ENCODE peak calls at places on chromosomes 12 and 14, in five cellular contexts. Y, Q, R, O and F are unnamed samples.

GRCh38 chr12:63846249-63846967 is 1.9 kb downstream of the SRGAP1 start:
- DNase-seq in Y (no peak), Q (no peak), R (no peak), O (no peak), F (no peak)

GRCh38 chr14:61474671-61475070 is 153.3 kb downstream of the PRKCH start:
- DNase-seq in Y (no peak), Q (no peak), R (no peak), O (no peak), F (no peak)

GRCh38 chr12:57524814-57525614 is 2.4 kb downstream of the MBD6 start:
- DNase-seq in Y (no peak), Q (no peak), R (no peak), O (no peak), F (no peak)

GRCh38 chr14:70709726-70710382 is 68.1 kb downstream of the TTC9 start:
- DNase-seq in Y (no peak), Q (no peak), R (no peak), O (no peak), F (no peak)

GRCh38 chr14:70008863-70009262 is 129.6 kb downstream of the SMOC1 start:
- DNase-seq in Y (no peak), Q (no peak), R (no peak), O (no peak), F (no peak)

GRCh38 chr14:75446447-75446846 is 18.6 kb downstream of the JDP2 start:
- DNase-seq in Y (no peak), Q (no peak), R (no peak), O (no peak), F (no peak)

GRCh38 chr12:123761841-123762714 is at the start of gene DNAH10:
- DNase-seq in Y (no peak), Q (peak; percentile 29), R (peak; percentile 57), O (no peak), F (peak; percentile 75)

GRCh38 chr14:81434230-81434629 is 34.1 kb upstream of the STON2 start:
- DNase-seq in Y (no peak), Q (no peak), R (no peak), O (no peak), F (no peak)

GRCh38 chr12:3130053-3130805 is 53.0 kb downstream of the TSPAN9 start:
- DNase-seq in Y (no peak), Q (peak; percentile 52), R (no peak), O (no peak), F (no peak)

GRCh38 chr12:104877107-104877705 is 80.9 kb downstream of the SLC41A2 start:
- DNase-seq in Y (no peak), Q (no peak), R (peak; percentile 33), O (no peak), F (no peak)

GRCh38 chr14:22668417-22668816 is 24.3 kb upstream of the OR6J1 start:
- DNase-seq in Y (no peak), Q (no peak), R (no peak), O (no peak), F (no peak)

GRCh38 chr14:49926803-49927202 is 33.9 kb downstream of the ARF6 start:
- DNase-seq in Y (no peak), Q (no peak), R (no peak), O (no peak), F (no peak)

GRCh38 chr14:23452237-23452636 is 16.8 kb upstream of the MYH7 start:
- DNase-seq in Y (no peak), Q (no peak), R (no peak), O (no peak), F (no peak)

GRCh38 chr14:103801459-103801858 is 45.9 kb downstream of the PPP1R13B start:
- DNase-seq in Y (no peak), Q (no peak), R (peak; percentile 22), O (no peak), F (no peak)

GRCh38 chr12:43206396-43206795 is 345.6 kb downstream of the ADAMTS20 start:
- DNase-seq in Y (no peak), Q (no peak), R (no peak), O (no peak), F (no peak)

GRCh38 chr14:90491221-90491867 is 94.5 kb downstream of the CALM1 start:
- DNase-seq in Y (no peak), Q (peak; percentile 51), R (peak; percentile 63), O (no peak), F (no peak)

GRCh38 chr12:123973552-123974341 is 732 bp downstream of the ZNF664 start:
- DNase-seq in Y (no peak), Q (peak; percentile 60), R (peak; percentile 37), O (no peak), F (peak; percentile 74)

GRCh38 chr12:94545937-94546771 is 86.5 kb upstream of the CEP83 start:
- DNase-seq in Y (no peak), Q (peak; percentile 35), R (peak; percentile 75), O (no peak), F (peak; percentile 46)

GRCh38 chr14:32711103-32711680 is 227.5 kb upstream of the NPAS3 start:
- DNase-seq in Y (no peak), Q (no peak), R (peak; percentile 27), O (no peak), F (no peak)

GRCh38 chr12:79644274-79645234 is 46.2 kb downstream of the PAWR start:
- DNase-seq in Y (no peak), Q (no peak), R (no peak), O (no peak), F (no peak)

GRCh38 chr12:47304161-47304560 is 224.4 kb upstream of the AMIGO2 start:
- DNase-seq in Y (no peak), Q (no peak), R (no peak), O (no peak), F (no peak)

GRCh38 chr14:61381589-61381988 is 60.2 kb downstream of the PRKCH start:
- DNase-seq in Y (no peak), Q (no peak), R (no peak), O (no peak), F (no peak)

GRCh38 chr14:23123419-23123818 is 4.4 kb upstream of the CEBPE start:
- DNase-seq in Y (no peak), Q (no peak), R (no peak), O (no peak), F (no peak)

GRCh38 chr12:39420043-39420442 is 22.9 kb downstream of the KIF21A start:
- DNase-seq in Y (no peak), Q (no peak), R (no peak), O (no peak), F (no peak)

GRCh38 chr14:33393895-33394405 is 455.3 kb downstream of the NPAS3 start:
- DNase-seq in Y (no peak), Q (no peak), R (no peak), O (no peak), F (no peak)

GRCh38 chr12:48356041-48356768 is 5.5 kb upstream of the ZNF641 start:
- DNase-seq in Y (no peak), Q (no peak), R (no peak), O (no peak), F (no peak)

GRCh38 chr14:72128629-72129028 is 196.4 kb downstream of the RGS6 start:
- DNase-seq in Y (no peak), Q (no peak), R (no peak), O (no peak), F (no peak)

GRCh38 chr12:84697141-84697540 is 215.5 kb downstream of the SLC6A15 start:
- DNase-seq in Y (no peak), Q (no peak), R (no peak), O (no peak), F (no peak)

GRCh38 chr14:23482814-23483128 is 13.3 kb downstream of the NGDN start:
- DNase-seq in Y (no peak), Q (no peak), R (no peak), O (no peak), F (no peak)

GRCh38 chr14:96748371-96748770 is 48.8 kb upstream of the VRK1 start:
- DNase-seq in Y (no peak), Q (no peak), R (no peak), O (no peak), F (no peak)

GRCh38 chr14:103662591-103662990 is 33.6 kb downstream of the KLC1 start:
- DNase-seq in Y (no peak), Q (no peak), R (no peak), O (no peak), F (no peak)

GRCh38 chr12:57268264-57268663 is 17.3 kb upstream of the STAC3 start:
- DNase-seq in Y (no peak), Q (no peak), R (no peak), O (no peak), F (no peak)

GRCh38 chr12:117580718-117581062 is 219.3 kb upstream of the NOS1 start:
- DNase-seq in Y (no peak), Q (no peak), R (no peak), O (no peak), F (no peak)

GRCh38 chr12:132226604-132227003 is 82.3 kb downstream of the NOC4L start:
- DNase-seq in Y (no peak), Q (no peak), R (no peak), O (no peak), F (no peak)

GRCh38 chr12:63826002-63826585 is 18.4 kb upstream of the SRGAP1 start:
- DNase-seq in Y (no peak), Q (no peak), R (peak; percentile 55), O (no peak), F (no peak)

GRCh38 chr12:93947486-93947885 is 200.9 kb upstream of the PLXNC1 start:
- DNase-seq in Y (no peak), Q (no peak), R (no peak), O (no peak), F (no peak)

GRCh38 chr12:1822699-1823098 is 2.3 kb downstream of the LRTM2 start:
- DNase-seq in Y (no peak), Q (no peak), R (no peak), O (no peak), F (no peak)

GRCh38 chr12:42094277-42094676 is 50.4 kb downstream of the GXYLT1 start:
- DNase-seq in Y (no peak), Q (no peak), R (no peak), O (no peak), F (no peak)

GRCh38 chr14:75389679-75390078 is 38.1 kb upstream of the JDP2 start:
- DNase-seq in Y (no peak), Q (no peak), R (no peak), O (no peak), F (no peak)